ENCODE peak calls at places on chromosomes 13 and 19, in eight cellular contexts. One of them, this sample, is unnamed.

GRCh38 chr19:56538761-56539263 is at the start of gene ZFP28:
- DNase-seq in neuronal stem cell: no peak
- DNase-seq in cardiac muscle cell: no peak
- DNase-seq in AG04450: no peak
- DNase-seq in cardiac fibroblast: no peak
- DNase-seq in HepG2: no peak
- DNase-seq in H7: peak
- DNase-seq in psoas muscle: peak
- DNase-seq in this sample: no peak

GRCh38 chr19:7994114-7994513 is 11.3 kb downstream of the ELAVL1 start:
- DNase-seq in neuronal stem cell: no peak
- DNase-seq in cardiac muscle cell: peak
- DNase-seq in AG04450: no peak
- DNase-seq in H7: peak
- DNase-seq in cardiac fibroblast: no peak
- DNase-seq in HepG2: no peak
- DNase-seq in psoas muscle: no peak
- DNase-seq in this sample: no peak

GRCh38 chr13:80824231-80824630 is 483.3 kb upstream of the SPRY2 start:
- DNase-seq in cardiac muscle cell: no peak
- DNase-seq in psoas muscle: no peak
- DNase-seq in H7: no peak
- DNase-seq in AG04450: no peak
- DNase-seq in cardiac fibroblast: peak
- DNase-seq in neuronal stem cell: no peak
- DNase-seq in HepG2: no peak
- DNase-seq in this sample: no peak

GRCh38 chr13:99859178-99860177 is 112.1 kb downstream of the ZIC5 start:
- DNase-seq in psoas muscle: no peak
- DNase-seq in H7: no peak
- DNase-seq in HepG2: no peak
- DNase-seq in AG04450: no peak
- DNase-seq in cardiac fibroblast: no peak
- DNase-seq in neuronal stem cell: no peak
- DNase-seq in cardiac muscle cell: no peak
- DNase-seq in this sample: peak

GRCh38 chr13:39836038-39836437 is 180.6 kb downstream of the COG6 start:
- DNase-seq in psoas muscle: no peak
- DNase-seq in cardiac muscle cell: no peak
- DNase-seq in neuronal stem cell: no peak
- DNase-seq in cardiac fibroblast: no peak
- DNase-seq in HepG2: no peak
- DNase-seq in AG04450: no peak
- DNase-seq in H7: peak
- DNase-seq in this sample: no peak

GRCh38 chr19:35442091-35442490 is 6.0 kb upstream of the FFAR2 start:
- DNase-seq in cardiac muscle cell: no peak
- DNase-seq in H7: no peak
- DNase-seq in neuronal stem cell: no peak
- DNase-seq in AG04450: no peak
- DNase-seq in cardiac fibroblast: no peak
- DNase-seq in psoas muscle: peak
- DNase-seq in HepG2: no peak
- DNase-seq in this sample: no peak

GRCh38 chr13:110714798-110715394 is 1.4 kb downstream of the ING1 start:
- DNase-seq in HepG2: peak
- DNase-seq in psoas muscle: peak
- DNase-seq in neuronal stem cell: peak
- DNase-seq in cardiac fibroblast: peak
- DNase-seq in AG04450: no peak
- DNase-seq in H7: peak
- DNase-seq in cardiac muscle cell: peak
- DNase-seq in this sample: no peak

GRCh38 chr13:85729296-85729695 is 69.9 kb downstream of the SLITRK6 start:
- DNase-seq in AG04450: peak
- DNase-seq in cardiac fibroblast: peak
- DNase-seq in HepG2: no peak
- DNase-seq in psoas muscle: no peak
- DNase-seq in cardiac muscle cell: no peak
- DNase-seq in H7: no peak
- DNase-seq in neuronal stem cell: no peak
- DNase-seq in this sample: no peak

GRCh38 chr13:33678084-33678483 is 139.9 kb upstream of the RFC3 start:
- DNase-seq in neuronal stem cell: no peak
- DNase-seq in HepG2: no peak
- DNase-seq in psoas muscle: no peak
- DNase-seq in H7: no peak
- DNase-seq in cardiac fibroblast: no peak
- DNase-seq in cardiac muscle cell: no peak
- DNase-seq in AG04450: no peak
- DNase-seq in this sample: no peak

GRCh38 chr13:66347718-66348117 is 882.4 kb downstream of the PCDH9 start:
- DNase-seq in AG04450: no peak
- DNase-seq in neuronal stem cell: no peak
- DNase-seq in cardiac muscle cell: peak
- DNase-seq in H7: no peak
- DNase-seq in psoas muscle: no peak
- DNase-seq in cardiac fibroblast: peak
- DNase-seq in HepG2: no peak
- DNase-seq in this sample: no peak

GRCh38 chr19:46979103-46979769 is 40.4 kb upstream of the NPAS1 start:
- DNase-seq in HepG2: no peak
- DNase-seq in H7: no peak
- DNase-seq in cardiac fibroblast: no peak
- DNase-seq in psoas muscle: peak
- DNase-seq in neuronal stem cell: no peak
- DNase-seq in cardiac muscle cell: no peak
- DNase-seq in AG04450: no peak
- DNase-seq in this sample: no peak

GRCh38 chr13:33870046-33870668 is 52.2 kb downstream of the RFC3 start:
- DNase-seq in neuronal stem cell: no peak
- DNase-seq in psoas muscle: no peak
- DNase-seq in cardiac muscle cell: no peak
- DNase-seq in AG04450: no peak
- DNase-seq in cardiac fibroblast: no peak
- DNase-seq in H7: no peak
- DNase-seq in HepG2: no peak
- DNase-seq in this sample: no peak

GRCh38 chr19:29662278-29662603 is 3.0 kb upstream of the PLEKHF1 start:
- DNase-seq in psoas muscle: no peak
- DNase-seq in neuronal stem cell: no peak
- DNase-seq in cardiac muscle cell: no peak
- DNase-seq in cardiac fibroblast: no peak
- DNase-seq in HepG2: no peak
- DNase-seq in H7: no peak
- DNase-seq in AG04450: no peak
- DNase-seq in this sample: no peak

GRCh38 chr13:50635504-50635903 is 208.0 kb downstream of the DLEU7 start:
- DNase-seq in HepG2: no peak
- DNase-seq in AG04450: no peak
- DNase-seq in H7: no peak
- DNase-seq in cardiac fibroblast: peak
- DNase-seq in neuronal stem cell: no peak
- DNase-seq in psoas muscle: no peak
- DNase-seq in cardiac muscle cell: no peak
- DNase-seq in this sample: peak

GRCh38 chr13:67772807-67773453 is 542.8 kb upstream of the PCDH9 start:
- DNase-seq in cardiac muscle cell: no peak
- DNase-seq in H7: no peak
- DNase-seq in HepG2: no peak
- DNase-seq in AG04450: no peak
- DNase-seq in psoas muscle: no peak
- DNase-seq in cardiac fibroblast: no peak
- DNase-seq in neuronal stem cell: no peak
- DNase-seq in this sample: no peak

GRCh38 chr13:104015646-104016396 is 949.6 kb upstream of the SLC10A2 start:
- DNase-seq in neuronal stem cell: no peak
- DNase-seq in HepG2: no peak
- DNase-seq in psoas muscle: no peak
- DNase-seq in cardiac fibroblast: peak
- DNase-seq in H7: no peak
- DNase-seq in cardiac muscle cell: no peak
- DNase-seq in AG04450: peak
- DNase-seq in this sample: no peak

GRCh38 chr13:34347784-34348573 is 530.0 kb downstream of the RFC3 start:
- DNase-seq in neuronal stem cell: no peak
- DNase-seq in psoas muscle: no peak
- DNase-seq in AG04450: no peak
- DNase-seq in H7: no peak
- DNase-seq in HepG2: peak
- DNase-seq in cardiac fibroblast: no peak
- DNase-seq in cardiac muscle cell: no peak
- DNase-seq in this sample: peak

GRCh38 chr13:84607614-84608013 is 725.3 kb upstream of the SLITRK1 start:
- DNase-seq in psoas muscle: no peak
- DNase-seq in AG04450: peak
- DNase-seq in HepG2: no peak
- DNase-seq in H7: no peak
- DNase-seq in cardiac fibroblast: peak
- DNase-seq in cardiac muscle cell: no peak
- DNase-seq in neuronal stem cell: no peak
- DNase-seq in this sample: no peak

DNA sequence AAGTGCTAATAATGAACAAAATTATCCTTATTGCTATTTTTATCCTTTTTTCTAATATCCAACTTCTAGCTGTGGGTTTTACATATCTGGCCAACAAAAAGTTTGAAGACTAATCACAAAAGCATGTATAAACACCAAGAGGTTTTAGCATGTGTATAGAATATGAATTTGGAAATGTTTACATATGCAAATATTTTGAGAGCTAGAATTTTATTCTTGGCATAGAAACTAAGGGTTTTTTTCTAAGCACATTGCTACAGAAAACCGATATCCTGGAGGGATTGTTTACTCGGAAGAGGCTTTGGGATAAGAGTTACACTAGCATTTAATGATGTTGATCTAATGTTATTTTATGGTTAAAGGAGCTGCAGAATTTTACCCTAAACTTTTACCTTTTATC is 392.1 kb downstream of the EFNB2 start:
- DNase-seq in neuronal stem cell: no peak
- DNase-seq in H7: no peak
- DNase-seq in HepG2: no peak
- DNase-seq in AG04450: peak
- DNase-seq in cardiac fibroblast: peak
- DNase-seq in psoas muscle: no peak
- DNase-seq in cardiac muscle cell: no peak
- DNase-seq in this sample: no peak
- H3K4me3 ChIP-seq in neuronal stem cell: no peak
- H3K4me3 ChIP-seq in H7: no peak
- H3K4me3 ChIP-seq in HepG2: no peak
- H3K4me3 ChIP-seq in AG04450: no peak
- H3K4me3 ChIP-seq in cardiac fibroblast: no peak
- H3K4me3 ChIP-seq in psoas muscle: no peak
- H3K4me3 ChIP-seq in cardiac muscle cell: no peak
- H3K4me3 ChIP-seq in this sample: no peak

GRCh38 chr19:1363599-1363998 is 20.1 kb upstream of the NDUFS7 start:
- DNase-seq in cardiac fibroblast: no peak
- DNase-seq in HepG2: no peak
- DNase-seq in AG04450: no peak
- DNase-seq in H7: no peak
- DNase-seq in psoas muscle: no peak
- DNase-seq in neuronal stem cell: no peak
- DNase-seq in cardiac muscle cell: no peak
- DNase-seq in this sample: peak

GRCh38 chr19:1360126-1360817 is 23.4 kb upstream of the NDUFS7 start:
- DNase-seq in neuronal stem cell: no peak
- DNase-seq in psoas muscle: no peak
- DNase-seq in cardiac muscle cell: no peak
- DNase-seq in AG04450: no peak
- DNase-seq in cardiac fibroblast: no peak
- DNase-seq in HepG2: no peak
- DNase-seq in H7: no peak
- DNase-seq in this sample: no peak

GRCh38 chr19:1361601-1362384 is 21.9 kb upstream of the NDUFS7 start:
- DNase-seq in cardiac muscle cell: no peak
- DNase-seq in psoas muscle: no peak
- DNase-seq in cardiac fibroblast: peak
- DNase-seq in H7: no peak
- DNase-seq in AG04450: no peak
- DNase-seq in neuronal stem cell: no peak
- DNase-seq in HepG2: no peak
- DNase-seq in this sample: no peak

GRCh38 chr19:1362385-1363257 is 21.1 kb upstream of the NDUFS7 start:
- DNase-seq in psoas muscle: no peak
- DNase-seq in neuronal stem cell: no peak
- DNase-seq in HepG2: no peak
- DNase-seq in cardiac muscle cell: no peak
- DNase-seq in H7: no peak
- DNase-seq in AG04450: no peak
- DNase-seq in cardiac fibroblast: no peak
- DNase-seq in this sample: no peak

GRCh38 chr19:1360818-1361461 is 22.8 kb upstream of the NDUFS7 start:
- DNase-seq in H7: peak
- DNase-seq in psoas muscle: peak
- DNase-seq in neuronal stem cell: no peak
- DNase-seq in HepG2: no peak
- DNase-seq in cardiac muscle cell: no peak
- DNase-seq in cardiac fibroblast: peak
- DNase-seq in AG04450: peak
- DNase-seq in this sample: no peak
- H3K4me3 ChIP-seq in H7: no peak
- H3K4me3 ChIP-seq in psoas muscle: peak
- H3K4me3 ChIP-seq in neuronal stem cell: no peak
- H3K4me3 ChIP-seq in HepG2: no peak
- H3K4me3 ChIP-seq in cardiac muscle cell: no peak
- H3K4me3 ChIP-seq in cardiac fibroblast: peak
- H3K4me3 ChIP-seq in AG04450: peak
- H3K4me3 ChIP-seq in this sample: no peak

DNA sequence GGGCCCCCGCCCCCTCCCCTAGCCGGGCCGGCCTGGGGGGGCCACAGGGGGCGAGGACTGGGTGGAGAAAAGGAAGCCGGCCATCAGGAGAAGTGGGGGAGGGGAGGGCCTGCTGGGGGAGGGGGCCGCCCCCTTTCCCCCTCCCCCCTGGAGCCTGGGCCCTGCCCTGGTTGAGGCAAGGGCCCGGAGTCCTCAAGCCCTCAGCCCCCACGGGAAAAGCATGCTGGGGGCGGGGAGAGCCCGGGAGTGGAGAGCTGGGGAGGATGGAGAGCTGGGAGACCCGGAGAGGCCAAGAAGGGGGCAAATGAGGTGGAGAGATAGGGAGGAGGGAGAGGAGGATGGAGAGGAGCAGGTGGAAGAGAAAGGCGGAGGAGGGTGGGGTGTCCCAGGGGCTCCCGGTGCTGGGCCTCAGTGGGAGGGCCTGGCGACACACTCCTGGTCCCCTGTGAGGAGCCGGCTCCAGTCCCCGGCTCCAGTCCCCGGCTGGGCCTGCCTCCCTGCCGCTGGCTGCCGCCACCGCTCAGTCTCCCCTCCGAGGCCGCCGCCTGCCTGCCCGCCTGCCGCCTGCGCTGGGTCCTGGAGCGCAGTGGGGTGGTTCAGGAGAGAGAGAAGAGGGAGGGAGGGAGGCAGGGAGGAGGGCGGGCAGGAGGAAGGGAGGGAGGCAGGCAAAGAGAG is at the start of gene GRIK5:
- DNase-seq in HepG2: no peak
- DNase-seq in AG04450: no peak
- DNase-seq in neuronal stem cell: no peak
- DNase-seq in cardiac muscle cell: peak
- DNase-seq in H7: peak
- DNase-seq in cardiac fibroblast: no peak
- DNase-seq in psoas muscle: no peak
- DNase-seq in this sample: no peak
- H3K4me3 ChIP-seq in HepG2: no peak
- H3K4me3 ChIP-seq in AG04450: no peak
- H3K4me3 ChIP-seq in neuronal stem cell: peak
- H3K4me3 ChIP-seq in cardiac muscle cell: peak
- H3K4me3 ChIP-seq in H7: peak
- H3K4me3 ChIP-seq in cardiac fibroblast: no peak
- H3K4me3 ChIP-seq in psoas muscle: peak
- H3K4me3 ChIP-seq in this sample: no peak

GRCh38 chr19:45607071-45608029 is 5.3 kb upstream of the GPR4 start:
- DNase-seq in cardiac fibroblast: peak
- DNase-seq in HepG2: peak
- DNase-seq in AG04450: peak
- DNase-seq in psoas muscle: peak
- DNase-seq in neuronal stem cell: peak
- DNase-seq in H7: peak
- DNase-seq in cardiac muscle cell: peak
- DNase-seq in this sample: peak
- H3K4me3 ChIP-seq in cardiac fibroblast: peak
- H3K4me3 ChIP-seq in HepG2: peak
- H3K4me3 ChIP-seq in AG04450: peak
- H3K4me3 ChIP-seq in psoas muscle: peak
- H3K4me3 ChIP-seq in neuronal stem cell: peak
- H3K4me3 ChIP-seq in H7: peak
- H3K4me3 ChIP-seq in cardiac muscle cell: no peak
- H3K4me3 ChIP-seq in this sample: no peak